ENCODE peak calls at places on chromosomes 12 and 14, in five cellular contexts. One of them, this sample, is unnamed.

GRCh38 chr12:4745249-4745648 is 25.0 kb downstream of the GALNT8 start:
- DNase-seq in head of caudate nucleus: no peak
- DNase-seq in AG08396: no peak
- DNase-seq in stimulated activated CD4-positive, alpha-beta T cell treated with anti-CD3 and anti-CD28 coated beads, Interleukin-12 subunit alpha, Interleukin-12 subunit beta, amount 100 ng/mL, for 4 hours: no peak
- DNase-seq in NCI-H748 treated with DMSO at 0.1 percent for 48 hours: no peak
- DNase-seq in this sample: no peak

GRCh38 chr14:102419716-102420115 is 57.0 kb downstream of the TECPR2 start:
- DNase-seq in head of caudate nucleus: no peak
- DNase-seq in AG08396: no peak
- DNase-seq in stimulated activated CD4-positive, alpha-beta T cell treated with anti-CD3 and anti-CD28 coated beads, Interleukin-12 subunit alpha, Interleukin-12 subunit beta, amount 100 ng/mL, for 4 hours: no peak
- DNase-seq in NCI-H748 treated with DMSO at 0.1 percent for 48 hours: no peak
- DNase-seq in this sample: no peak

GRCh38 chr12:113390064-113391043 is 13.3 kb downstream of the SDS start:
- DNase-seq in head of caudate nucleus: no peak
- DNase-seq in AG08396: no peak
- DNase-seq in stimulated activated CD4-positive, alpha-beta T cell treated with anti-CD3 and anti-CD28 coated beads, Interleukin-12 subunit alpha, Interleukin-12 subunit beta, amount 100 ng/mL, for 4 hours: no peak
- DNase-seq in NCI-H748 treated with DMSO at 0.1 percent for 48 hours: no peak
- DNase-seq in this sample: no peak

GRCh38 chr12:4909734-4910501 is at the start of gene KCNA1:
- DNase-seq in head of caudate nucleus: peak; percentile 65
- DNase-seq in AG08396: peak; percentile 25
- DNase-seq in stimulated activated CD4-positive, alpha-beta T cell treated with anti-CD3 and anti-CD28 coated beads, Interleukin-12 subunit alpha, Interleukin-12 subunit beta, amount 100 ng/mL, for 4 hours: peak; percentile 10
- DNase-seq in NCI-H748 treated with DMSO at 0.1 percent for 48 hours: no peak
- DNase-seq in this sample: peak; percentile 38

GRCh38 chr14:59905193-59905592 is 14.8 kb upstream of the LRRC9 start:
- DNase-seq in head of caudate nucleus: no peak
- DNase-seq in AG08396: no peak
- DNase-seq in stimulated activated CD4-positive, alpha-beta T cell treated with anti-CD3 and anti-CD28 coated beads, Interleukin-12 subunit alpha, Interleukin-12 subunit beta, amount 100 ng/mL, for 4 hours: no peak
- DNase-seq in NCI-H748 treated with DMSO at 0.1 percent for 48 hours: no peak
- DNase-seq in this sample: no peak

GRCh38 chr14:63910593-63911363 is 58.0 kb downstream of the SYNE2 start:
- DNase-seq in head of caudate nucleus: no peak
- DNase-seq in AG08396: no peak
- DNase-seq in stimulated activated CD4-positive, alpha-beta T cell treated with anti-CD3 and anti-CD28 coated beads, Interleukin-12 subunit alpha, Interleukin-12 subunit beta, amount 100 ng/mL, for 4 hours: no peak
- DNase-seq in NCI-H748 treated with DMSO at 0.1 percent for 48 hours: no peak
- DNase-seq in this sample: no peak

GRCh38 chr12:106517314-106517713 is 65.5 kb upstream of the RFX4 start:
- DNase-seq in head of caudate nucleus: no peak
- DNase-seq in AG08396: no peak
- DNase-seq in stimulated activated CD4-positive, alpha-beta T cell treated with anti-CD3 and anti-CD28 coated beads, Interleukin-12 subunit alpha, Interleukin-12 subunit beta, amount 100 ng/mL, for 4 hours: no peak
- DNase-seq in NCI-H748 treated with DMSO at 0.1 percent for 48 hours: no peak
- DNase-seq in this sample: no peak

GRCh38 chr12:2346405-2346804 is 293.6 kb downstream of the CACNA1C start:
- DNase-seq in head of caudate nucleus: no peak
- DNase-seq in AG08396: no peak
- DNase-seq in stimulated activated CD4-positive, alpha-beta T cell treated with anti-CD3 and anti-CD28 coated beads, Interleukin-12 subunit alpha, Interleukin-12 subunit beta, amount 100 ng/mL, for 4 hours: no peak
- DNase-seq in NCI-H748 treated with DMSO at 0.1 percent for 48 hours: no peak
- DNase-seq in this sample: no peak

GRCh38 chr14:101118746-101119610 is 215.5 kb upstream of the RTL1 start:
- DNase-seq in head of caudate nucleus: peak; percentile 39
- DNase-seq in AG08396: no peak
- DNase-seq in stimulated activated CD4-positive, alpha-beta T cell treated with anti-CD3 and anti-CD28 coated beads, Interleukin-12 subunit alpha, Interleukin-12 subunit beta, amount 100 ng/mL, for 4 hours: no peak
- DNase-seq in NCI-H748 treated with DMSO at 0.1 percent for 48 hours: peak; percentile 23
- DNase-seq in this sample: no peak

GRCh38 chr12:26748741-26749431 is 84.1 kb downstream of the ITPR2 start:
- DNase-seq in head of caudate nucleus: no peak
- DNase-seq in AG08396: no peak
- DNase-seq in stimulated activated CD4-positive, alpha-beta T cell treated with anti-CD3 and anti-CD28 coated beads, Interleukin-12 subunit alpha, Interleukin-12 subunit beta, amount 100 ng/mL, for 4 hours: no peak
- DNase-seq in NCI-H748 treated with DMSO at 0.1 percent for 48 hours: no peak
- DNase-seq in this sample: no peak

GRCh38 chr12:113252494-113252893 is 31.2 kb downstream of the TPCN1 start:
- DNase-seq in head of caudate nucleus: no peak
- DNase-seq in AG08396: no peak
- DNase-seq in stimulated activated CD4-positive, alpha-beta T cell treated with anti-CD3 and anti-CD28 coated beads, Interleukin-12 subunit alpha, Interleukin-12 subunit beta, amount 100 ng/mL, for 4 hours: no peak
- DNase-seq in NCI-H748 treated with DMSO at 0.1 percent for 48 hours: no peak
- DNase-seq in this sample: peak; percentile 18

GRCh38 chr12:117279606-117280005 is 81.8 kb downstream of the NOS1 start:
- DNase-seq in head of caudate nucleus: no peak
- DNase-seq in AG08396: no peak
- DNase-seq in stimulated activated CD4-positive, alpha-beta T cell treated with anti-CD3 and anti-CD28 coated beads, Interleukin-12 subunit alpha, Interleukin-12 subunit beta, amount 100 ng/mL, for 4 hours: no peak
- DNase-seq in NCI-H748 treated with DMSO at 0.1 percent for 48 hours: no peak
- DNase-seq in this sample: no peak

GRCh38 chr12:13067322-13067721 is 23.1 kb downstream of the FAM234B start:
- DNase-seq in head of caudate nucleus: no peak
- DNase-seq in AG08396: no peak
- DNase-seq in stimulated activated CD4-positive, alpha-beta T cell treated with anti-CD3 and anti-CD28 coated beads, Interleukin-12 subunit alpha, Interleukin-12 subunit beta, amount 100 ng/mL, for 4 hours: no peak
- DNase-seq in NCI-H748 treated with DMSO at 0.1 percent for 48 hours: no peak
- DNase-seq in this sample: no peak

GRCh38 chr14:72883109-72883508 is 10.8 kb downstream of the DPF3 start:
- DNase-seq in head of caudate nucleus: no peak
- DNase-seq in AG08396: no peak
- DNase-seq in stimulated activated CD4-positive, alpha-beta T cell treated with anti-CD3 and anti-CD28 coated beads, Interleukin-12 subunit alpha, Interleukin-12 subunit beta, amount 100 ng/mL, for 4 hours: no peak
- DNase-seq in NCI-H748 treated with DMSO at 0.1 percent for 48 hours: no peak
- DNase-seq in this sample: no peak

GRCh38 chr12:9223830-9224229 is 15.6 kb upstream of the PZP start:
- DNase-seq in head of caudate nucleus: no peak
- DNase-seq in AG08396: no peak
- DNase-seq in stimulated activated CD4-positive, alpha-beta T cell treated with anti-CD3 and anti-CD28 coated beads, Interleukin-12 subunit alpha, Interleukin-12 subunit beta, amount 100 ng/mL, for 4 hours: no peak
- DNase-seq in NCI-H748 treated with DMSO at 0.1 percent for 48 hours: no peak
- DNase-seq in this sample: no peak

GRCh38 chr12:101863971-101864370 is 13.4 kb upstream of the DRAM1 start:
- DNase-seq in head of caudate nucleus: no peak
- DNase-seq in AG08396: no peak
- DNase-seq in stimulated activated CD4-positive, alpha-beta T cell treated with anti-CD3 and anti-CD28 coated beads, Interleukin-12 subunit alpha, Interleukin-12 subunit beta, amount 100 ng/mL, for 4 hours: no peak
- DNase-seq in NCI-H748 treated with DMSO at 0.1 percent for 48 hours: no peak
- DNase-seq in this sample: no peak

GRCh38 chr14:86003998-86004397 is 474.1 kb downstream of the FLRT2 start:
- DNase-seq in head of caudate nucleus: no peak
- DNase-seq in AG08396: peak; percentile 10
- DNase-seq in stimulated activated CD4-positive, alpha-beta T cell treated with anti-CD3 and anti-CD28 coated beads, Interleukin-12 subunit alpha, Interleukin-12 subunit beta, amount 100 ng/mL, for 4 hours: no peak
- DNase-seq in NCI-H748 treated with DMSO at 0.1 percent for 48 hours: no peak
- DNase-seq in this sample: no peak

This sample was measured in NCI-H1092.